ENCODE peak calls at places on chromosome 2, in ten cellular contexts. U is A549; W is HTR-8/SVneo; J is HT1080; X is RWPE1; I is AG08396; H is AG09319; R is uterus; Y is aorta; Q is effector memory CD8-positive, alpha-beta T cell. G is an unnamed sample.

GRCh38 chr2:230976671-230977171 is 19.2 kb upstream of the SPATA3 start:
- DNase-seq in U (no peak), W (no peak), J (no peak), X (no peak), I (no peak), H (no peak), R (no peak), Y (no peak), Q (no peak), G (no peak)

GRCh38 chr2:67888351-67889005 is 174.3 kb downstream of the C1D start:
- DNase-seq in U (no peak), W (no peak), J (no peak), X (no peak), I (no peak), H (no peak), R (no peak), Y (no peak), Q (no peak), G (no peak)

GRCh38 chr2:228853151-228853550 is 417.9 kb downstream of the PID1 start:
- DNase-seq in U (no peak), W (no peak), J (peak), X (no peak), I (no peak), H (no peak), R (no peak), Y (no peak), Q (no peak), G (no peak)

GRCh38 chr2:226692521-226693126 is 107.0 kb downstream of the IRS1 start:
- DNase-seq in U (no peak), W (no peak), J (no peak), X (no peak), I (no peak), H (no peak), R (no peak), Y (no peak), Q (no peak), G (no peak)

GRCh38 chr2:25821225-25822056 is 56.8 kb downstream of the ASXL2 start:
- DNase-seq in U (no peak), W (no peak), J (peak), X (no peak), I (no peak), H (no peak), R (no peak), Y (no peak), Q (no peak), G (no peak)

GRCh38 chr2:241112046-241112445 is 10.0 kb upstream of the MTERF4 start:
- DNase-seq in U (no peak), W (no peak), J (no peak), X (no peak), I (no peak), H (no peak), R (no peak), Y (no peak), Q (no peak), G (no peak)

GRCh38 chr2:171824086-171824485 is 70.0 kb downstream of the SLC25A12 start:
- DNase-seq in U (no peak), W (no peak), J (no peak), X (no peak), I (no peak), H (no peak), R (no peak), Y (no peak), Q (no peak), G (peak)

GRCh38 chr2:104969564-104969963 is 68.3 kb upstream of the MRPS9 start:
- DNase-seq in U (peak), W (no peak), J (peak), X (peak), I (no peak), H (no peak), R (no peak), Y (no peak), Q (no peak), G (no peak)

GRCh38 chr2:31434911-31435310 is 20.4 kb upstream of the XDH start:
- DNase-seq in U (peak), W (no peak), J (peak), X (peak), I (no peak), H (no peak), R (no peak), Y (no peak), Q (no peak), G (no peak)

GRCh38 chr2:232492963-232493700 is 5.5 kb upstream of the ECEL1 start:
- DNase-seq in U (no peak), W (no peak), J (no peak), X (no peak), I (no peak), H (no peak), R (no peak), Y (peak), Q (no peak), G (no peak)

GRCh38 chr2:168758970-168759820 is 43.2 kb upstream of the NOSTRIN start:
- DNase-seq in U (peak), W (peak), J (peak), X (peak), I (peak), H (peak), R (peak), Y (no peak), Q (peak), G (peak)

GRCh38 chr2:74146929-74147728 is 583 bp downstream of the BOLA3 start:
- DNase-seq in U (no peak), W (no peak), J (no peak), X (peak), I (peak), H (no peak), R (no peak), Y (no peak), Q (no peak), G (peak)

GRCh38 chr2:152497481-152498052 is 162.6 kb downstream of the FMNL2 start:
- DNase-seq in U (no peak), W (no peak), J (peak), X (no peak), I (no peak), H (no peak), R (no peak), Y (no peak), Q (no peak), G (no peak)

GRCh38 chr2:219020604-219021365 is 20.5 kb downstream of the CFAP65 start:
- DNase-seq in U (no peak), W (no peak), J (no peak), X (no peak), I (no peak), H (no peak), R (no peak), Y (peak), Q (no peak), G (peak)

GRCh38 chr2:58447586-58447985 is 206.5 kb upstream of the FANCL start:
- DNase-seq in U (no peak), W (no peak), J (no peak), X (peak), I (no peak), H (no peak), R (no peak), Y (no peak), Q (no peak), G (no peak)

GRCh38 chr2:47602996-47603395 is 179.9 kb upstream of the MSH6 start:
- DNase-seq in U (peak), W (no peak), J (no peak), X (no peak), I (no peak), H (no peak), R (no peak), Y (no peak), Q (no peak), G (no peak)

GRCh38 chr2:32918774-32919173 is 28.0 kb upstream of the LTBP1 start:
- DNase-seq in U (no peak), W (no peak), J (no peak), X (no peak), I (no peak), H (no peak), R (no peak), Y (no peak), Q (no peak), G (no peak)